ENCODE peak calls at places on chromosomes 1 and 21, in ten cellular contexts. M is RWPE2, N is thoracic aorta, X is K562, W is heart right ventricle, Y is heart left ventricle, J is astrocyte, F is H7, E is lung, P is GM23248. C is an unnamed sample. For H3K36me3, the result is how much of the 10 kb centered on the place peaks cover.

GRCh38 chr1:168091063-168091462 is 45.7 kb downstream of the GPR161 start:
- DNase-seq in W (no peak), J (no peak), F (peak), Y (no peak), P (no peak), X (no peak), N (no peak), E (no peak), M (no peak), C (no peak)

GRCh38 chr1:155941845-155942507 is 538 bp downstream of the RXFP4 start:
- DNase-seq in F (no peak), M (no peak), N (no peak), Y (no peak), X (no peak), J (no peak), P (peak), E (no peak), W (no peak), C (no peak)

GRCh38 chr1:113109908-113110554 is 37.0 kb downstream of the LRIG2 start:
- DNase-seq in P (peak), Y (no peak), W (peak), X (peak), E (no peak), M (no peak), N (no peak), J (peak), F (no peak), C (no peak)

GRCh38 chr1:45238846-45239245 is 32.4 kb upstream of the ZSWIM5 start:
- DNase-seq in F (no peak), P (no peak), N (no peak), W (no peak), M (no peak), X (no peak), E (no peak), Y (no peak), J (no peak), C (no peak)

GRCh38 chr1:243598433-243598832 is 251.6 kb downstream of the AKT3 start:
- DNase-seq in E (no peak), F (no peak), X (no peak), M (no peak), J (peak), W (no peak), N (no peak), P (peak), Y (no peak), C (peak)

GRCh38 chr1:178093958-178094751 is at the start of gene RASAL2:
- DNase-seq in P (peak), E (peak), W (peak), Y (peak), N (peak), X (peak), F (peak), M (peak), J (peak), C (no peak)

GRCh38 chr1:67889940-67890567 is 56.8 kb upstream of the GNG12 start:
- DNase-seq in Y (no peak), N (no peak), F (no peak), E (peak), W (peak), X (peak), P (peak), M (no peak), J (peak), C (no peak)

GRCh38 chr1:33008051-33008914 is 28.4 kb downstream of the AK2 start:
- DNase-seq in J (peak), M (no peak), E (peak), P (peak), W (no peak), Y (no peak), F (no peak), N (no peak), X (no peak), C (no peak)

GRCh38 chr21:33975548-33976081 is 60.0 kb upstream of the ATP5PO start:
- DNase-seq in N (no peak), P (peak), M (no peak), E (no peak), Y (no peak), F (no peak), X (no peak), J (peak), W (no peak), C (peak)

GRCh38 chr21:43975469-43976098 is 36.5 kb upstream of the TRAPPC10 start:
- DNase-seq in P (peak), M (no peak), J (no peak), N (no peak), Y (peak), E (peak), W (peak), X (peak), F (peak), C (peak)

GRCh38 chr21:34830386-34831140 is 161.8 kb downstream of the CLIC6 start:
- DNase-seq in Y (no peak), N (no peak), W (no peak), E (no peak), F (no peak), P (no peak), X (no peak), J (no peak), M (no peak), C (no peak)

GRCh38 chr21:29829514-29830255 is 110.1 kb downstream of the GRIK1 start:
- DNase-seq in P (no peak), W (no peak), Y (no peak), N (no peak), F (no peak), M (no peak), E (no peak), J (peak), X (no peak), C (no peak)

GRCh38 chr1:229132106-229132443 is 138.8 kb upstream of the RAB4A start:
- DNase-seq in M (no peak), P (no peak), N (no peak), E (no peak), W (no peak), F (no peak), J (no peak), X (no peak), Y (no peak), C (no peak)

GRCh38 chr1:222557148-222557547 is 9.2 kb upstream of the HHIPL2 start:
- DNase-seq in W (no peak), J (no peak), P (no peak), Y (no peak), E (no peak), F (no peak), X (no peak), M (no peak), N (no peak), C (no peak)

GRCh38 chr21:38903578-38904193 is 98.0 kb downstream of the ETS2 start:
- DNase-seq in N (peak), X (no peak), M (peak), P (no peak), Y (no peak), F (no peak), W (no peak), J (no peak), E (no peak), C (no peak)

GRCh38 chr1:15485534-15486091 is 9.7 kb downstream of the CELA2B start:
- DNase-seq in X (no peak), P (no peak), J (no peak), W (no peak), M (no peak), F (no peak), Y (no peak), E (no peak), N (no peak), C (no peak)

GRCh38 chr1:58573705-58574591 is 3.1 kb downstream of the TACSTD2 start:
- DNase-seq in W (no peak), X (no peak), M (no peak), E (peak), P (no peak), N (no peak), Y (no peak), J (no peak), F (no peak), C (no peak)

GRCh38 chr1:176119549-176119948 is 87.5 kb downstream of the COP1 start:
- DNase-seq in N (no peak), P (peak), E (no peak), F (peak), W (no peak), Y (no peak), J (no peak), M (no peak), X (no peak), C (no peak)

GRCh38 chr1:178694923-178695525 is 30.0 kb upstream of the RALGPS2 start:
- DNase-seq in W (no peak), Y (no peak), P (no peak), F (no peak), N (no peak), E (no peak), J (no peak), X (peak), M (no peak), C (no peak)

GRCh38 chr1:24179251-24179895 is 7.7 kb downstream of the IFNLR1 start:
- DNase-seq in J (no peak), Y (no peak), W (no peak), F (no peak), E (no peak), P (no peak), X (no peak), N (no peak), M (no peak), C (no peak)

GRCh38 chr1:9808459-9808858 is 15.3 kb downstream of the CLSTN1 start:
- DNase-seq in P (no peak), W (no peak), X (no peak), J (no peak), Y (no peak), N (no peak), M (no peak), F (no peak), E (no peak), C (no peak)

GRCh38 chr1:212554401-212554800 is 54.2 kb upstream of the ATF3 start:
- DNase-seq in E (no peak), N (no peak), F (no peak), W (no peak), X (no peak), M (no peak), Y (no peak), J (peak), P (no peak), C (no peak)

GRCh38 chr1:91609571-91609970 is 108.9 kb downstream of the CDC7 start:
- DNase-seq in F (no peak), W (no peak), J (peak), X (no peak), Y (no peak), P (peak), N (no peak), E (no peak), M (no peak), C (no peak)

GRCh38 chr21:44899768-44900558 is 20.7 kb downstream of the ITGB2 start:
- DNase-seq in P (no peak), J (no peak), E (no peak), X (no peak), M (no peak), Y (peak), W (no peak), F (no peak), N (no peak), C (no peak)

GRCh38 chr1:5953386-5953785 is 38.8 kb downstream of the NPHP4 start:
- DNase-seq in E (no peak), F (no peak), W (no peak), X (no peak), Y (no peak), N (no peak), J (no peak), M (no peak), P (no peak), C (no peak)

GRCh38 chr1:245693116-245693515 is 538.3 kb downstream of the KIF26B start:
- DNase-seq in X (no peak), N (no peak), F (no peak), P (no peak), W (no peak), E (no peak), Y (no peak), M (no peak), J (no peak), C (no peak)

GRCh38 chr1:94936861-94937620 is 10.1 kb upstream of the CNN3 start:
- DNase-seq in E (no peak), F (no peak), X (no peak), N (no peak), P (peak), M (no peak), J (peak), W (no peak), Y (no peak), C (no peak)

GRCh38 chr1:68269637-68270430 is 37.5 kb upstream of the WLS start:
- DNase-seq in M (peak), W (no peak), P (peak), Y (no peak), E (no peak), X (no peak), N (no peak), F (no peak), J (peak), C (no peak)

GRCh38 chr1:1229770-1230169 is 2.0 kb downstream of the SDF4 start:
- DNase-seq in P (no peak), W (no peak), E (no peak), X (no peak), F (no peak), Y (no peak), N (no peak), J (no peak), M (no peak), C (no peak)

GRCh38 chr1:1228187-1228586 is 3.6 kb downstream of the SDF4 start:
- DNase-seq in F (no peak), J (no peak), P (no peak), E (no peak), Y (no peak), N (no peak), W (no peak), X (no peak), M (no peak), C (no peak)

GRCh38 chr1:1227386-1227785 is 4.4 kb downstream of the SDF4 start:
- DNase-seq in W (no peak), E (no peak), P (no peak), X (no peak), F (no peak), N (no peak), J (no peak), Y (no peak), M (no peak), C (no peak)

GRCh38 chr1:1226566-1227362 is 5.0 kb downstream of the SDF4 start:
- DNase-seq in P (no peak), F (no peak), J (no peak), M (no peak), X (no peak), Y (no peak), W (no peak), N (no peak), E (no peak), C (no peak)

DNA sequence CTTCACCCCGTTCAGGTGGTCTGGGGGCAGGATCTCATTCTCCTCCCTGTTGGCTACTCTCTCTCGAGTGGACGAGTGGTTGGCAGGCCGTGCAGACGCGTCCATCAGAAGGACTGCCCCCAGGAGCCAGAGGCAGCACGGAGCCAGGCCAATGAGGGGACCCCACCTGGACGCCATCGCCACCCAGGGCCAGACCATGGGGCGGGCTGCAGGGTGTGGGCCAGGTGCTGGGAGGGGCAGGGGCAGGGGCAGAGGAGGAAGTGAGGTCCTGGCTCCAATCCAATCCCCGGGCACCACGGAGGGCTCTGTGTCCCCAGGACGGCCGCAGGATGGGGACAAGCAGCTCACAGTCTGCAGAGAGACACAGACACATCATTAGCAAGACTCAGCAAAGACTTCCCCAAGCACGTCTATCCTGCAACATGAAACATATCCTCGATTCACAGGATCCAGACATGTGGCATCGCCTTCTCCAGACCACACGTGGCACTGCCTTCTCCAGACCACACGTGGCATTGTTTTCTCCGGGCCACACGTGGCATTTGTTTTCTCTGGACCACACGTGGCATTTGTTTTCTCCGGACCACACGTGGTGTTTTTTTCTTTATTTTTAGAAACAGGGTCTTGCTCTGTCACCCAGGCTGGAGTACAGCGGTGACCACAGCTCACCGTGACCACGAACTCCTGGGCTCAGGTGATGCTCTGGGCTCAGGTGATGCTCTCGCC is 3.0 kb downstream of the SDF4 start:
- DNase-seq in P (peak), J (no peak), Y (no peak), E (no peak), N (no peak), W (no peak), X (no peak), M (no peak), F (no peak), C (no peak)
- H3K36me3 ChIP-seq in P (under half), J (under half), Y (under half), E (under half), N (under half), W (under half), X (half or more), M (under half), F (under half), C (half or more)

GRCh38 chr21:41917531-41917930 is 36.3 kb downstream of the C2CD2 start:
- DNase-seq in E (no peak), F (no peak), Y (no peak), X (no peak), M (no peak), W (no peak), J (no peak), P (no peak), N (no peak), C (no peak)

GRCh38 chr21:41916888-41917433 is 36.9 kb downstream of the C2CD2 start:
- DNase-seq in F (no peak), M (no peak), W (no peak), E (no peak), Y (no peak), J (no peak), X (no peak), P (no peak), N (no peak), C (no peak)

GRCh38 chr21:41914965-41915364 is 35.8 kb upstream of the PRDM15 start:
- DNase-seq in M (no peak), F (no peak), W (no peak), P (no peak), J (no peak), N (no peak), E (no peak), X (no peak), Y (no peak), C (no peak)

GRCh38 chr21:41913230-41913629 is 34.1 kb upstream of the PRDM15 start:
- DNase-seq in F (no peak), N (no peak), W (no peak), J (no peak), X (no peak), M (no peak), P (no peak), E (no peak), Y (no peak), C (no peak)

DNA sequence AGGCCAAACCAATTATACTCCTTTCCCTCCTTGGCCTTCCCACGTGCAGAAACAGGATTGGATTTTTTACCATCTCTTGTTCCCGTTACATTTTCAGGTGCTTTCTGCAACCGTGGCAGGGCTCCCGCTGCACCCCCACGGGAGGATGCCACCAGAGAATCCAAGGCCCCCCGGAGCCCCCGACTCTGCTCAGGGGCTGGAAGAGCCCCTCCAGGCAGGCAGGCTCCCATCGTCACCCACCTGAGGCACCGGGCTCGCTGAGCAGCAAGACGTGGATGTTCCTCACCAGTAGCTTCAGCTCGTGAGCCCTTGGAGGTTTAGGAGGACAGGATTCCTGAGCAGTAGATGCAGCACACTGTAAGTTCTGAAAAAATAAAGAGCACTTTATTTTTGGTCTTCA is 35.2 kb upstream of the PRDM15 start:
- DNase-seq in X (no peak), W (no peak), Y (no peak), P (no peak), M (no peak), E (no peak), J (no peak), N (no peak), F (no peak), C (no peak)
- H3K36me3 ChIP-seq in X (half or more), W (under half), Y (half or more), P (under half), M (under half), E (under half), J (under half), N (half or more), F (under half), C (under half)

GRCh38 chr1:37574834-37575479 is 18.2 kb downstream of the DNALI1 start:
- DNase-seq in W (no peak), F (no peak), X (no peak), J (peak), P (peak), N (no peak), E (no peak), Y (no peak), M (no peak), C (no peak)

GRCh38 chr1:37567023-37567422 is 10.3 kb downstream of the DNALI1 start:
- DNase-seq in P (no peak), N (no peak), Y (no peak), E (no peak), X (no peak), W (no peak), J (no peak), M (no peak), F (no peak), C (no peak)

GRCh38 chr1:37575692-37576091 is 19.0 kb downstream of the DNALI1 start:
- DNase-seq in J (peak), X (no peak), Y (no peak), W (no peak), P (peak), F (no peak), E (no peak), M (no peak), N (no peak), C (no peak)

GRCh38 chr1:37570528-37571334 is 14.0 kb downstream of the DNALI1 start:
- DNase-seq in M (no peak), X (no peak), E (no peak), W (no peak), J (no peak), Y (no peak), F (no peak), N (no peak), P (no peak), C (no peak)
- H3K36me3 ChIP-seq in M (half or more), X (half or more), E (half or more), W (half or more), J (half or more), Y (half or more), F (half or more), N (under half), P (half or more), C (half or more)

GRCh38 chr1:182863940-182864339 is 24.8 kb downstream of the DHX9 start:
- DNase-seq in M (no peak), X (no peak), J (no peak), N (no peak), Y (no peak), P (no peak), E (no peak), F (no peak), W (no peak), C (no peak)

GRCh38 chr1:182872881-182873280 is 33.7 kb downstream of the DHX9 start:
- DNase-seq in J (no peak), M (no peak), X (no peak), W (no peak), F (no peak), P (no peak), Y (no peak), N (no peak), E (no peak), C (no peak)

GRCh38 chr1:182869241-182869666 is 30.1 kb downstream of the DHX9 start:
- DNase-seq in N (no peak), P (peak), F (no peak), E (no peak), Y (no peak), W (no peak), X (peak), J (no peak), M (no peak), C (no peak)
- H3K36me3 ChIP-seq in N (under half), P (half or more), F (under half), E (under half), Y (half or more), W (half or more), X (half or more), J (half or more), M (half or more), C (half or more)

GRCh38 chr1:235908742-235909520 is 42.2 kb upstream of the LYST start:
- DNase-seq in Y (no peak), M (peak), E (peak), W (no peak), J (peak), X (no peak), F (no peak), P (peak), N (peak), C (no peak)
- H3K36me3 ChIP-seq in Y (under half), M (under half), E (under half), W (under half), J (under half), X (under half), F (under half), P (under half), N (under half), C (under half)

GRCh38 chr21:19034041-19034440 is 630.5 kb upstream of the TMPRSS15 start:
- DNase-seq in X (no peak), N (no peak), W (no peak), E (no peak), M (no peak), F (no peak), Y (no peak), P (no peak), J (no peak), C (no peak)
- H3K36me3 ChIP-seq in X (under half), N (under half), W (under half), E (under half), M (under half), F (under half), Y (under half), P (under half), J (under half), C (under half)

C was measured in DND-41.